ENCODE peak calls at places on chromosome 6, in four cellular contexts. C is HepG2, N is WTC11, S is GM12878. D is an unnamed sample.

GRCh38 chr6:138007014-138007472 is 100.2 kb downstream of the PERP start:
- DNase-seq in C (peak; percentile 48), N (peak; percentile 71), S (no peak), D (peak; percentile 63)

GRCh38 chr6:90294614-90294988 is 2.0 kb downstream of the BACH2 start:
- DNase-seq in N (peak; percentile 26), S (no peak), C (no peak), D (no peak)

GRCh38 chr6:16238057-16238657 is at the start of gene GMPR:
- DNase-seq in C (no peak), S (no peak), N (peak; percentile 50), D (peak; percentile 93)

GRCh38 chr6:146785001-146785585 is 186.3 kb downstream of the ADGB start:
- DNase-seq in C (peak; percentile 36), S (no peak), N (no peak), D (peak; percentile 49)

GRCh38 chr6:2158596-2159271 is 86.7 kb downstream of the GMDS start:
- DNase-seq in N (peak; percentile 81), S (no peak), C (no peak), D (peak; percentile 79)

GRCh38 chr6:66985816-66986215 is 1278.8 kb upstream of the EYS start:
- DNase-seq in S (no peak), C (no peak), N (no peak), D (no peak)

GRCh38 chr6:5034328-5034727 is 30.5 kb upstream of the RPP40 start:
- DNase-seq in S (no peak), C (no peak), N (no peak), D (no peak)

GRCh38 chr6:15520616-15521203 is 142.1 kb downstream of the DTNBP1 start:
- DNase-seq in C (no peak), S (no peak), N (no peak), D (no peak)

GRCh38 chr6:5250451-5250850 is 10.3 kb downstream of the LYRM4 start:
- DNase-seq in S (no peak), C (no peak), N (no peak), D (no peak)

GRCh38 chr6:13338038-13338437 is 9.7 kb upstream of the TBC1D7 start:
- DNase-seq in S (no peak), C (no peak), N (no peak), D (no peak)

GRCh38 chr6:89352329-89353117 is at the start of gene UBE2J1:
- DNase-seq in N (peak; percentile 84), C (peak; percentile 80), S (no peak), D (peak; percentile 82)

GRCh38 chr6:28351493-28351925 is 1.8 kb downstream of the ZKSCAN3 start:
- DNase-seq in C (no peak), N (no peak), S (no peak), D (no peak)

GRCh38 chr6:1810880-1811279 is 201.2 kb downstream of the FOXC1 start:
- DNase-seq in C (no peak), N (no peak), S (no peak), D (no peak)

DNA sequence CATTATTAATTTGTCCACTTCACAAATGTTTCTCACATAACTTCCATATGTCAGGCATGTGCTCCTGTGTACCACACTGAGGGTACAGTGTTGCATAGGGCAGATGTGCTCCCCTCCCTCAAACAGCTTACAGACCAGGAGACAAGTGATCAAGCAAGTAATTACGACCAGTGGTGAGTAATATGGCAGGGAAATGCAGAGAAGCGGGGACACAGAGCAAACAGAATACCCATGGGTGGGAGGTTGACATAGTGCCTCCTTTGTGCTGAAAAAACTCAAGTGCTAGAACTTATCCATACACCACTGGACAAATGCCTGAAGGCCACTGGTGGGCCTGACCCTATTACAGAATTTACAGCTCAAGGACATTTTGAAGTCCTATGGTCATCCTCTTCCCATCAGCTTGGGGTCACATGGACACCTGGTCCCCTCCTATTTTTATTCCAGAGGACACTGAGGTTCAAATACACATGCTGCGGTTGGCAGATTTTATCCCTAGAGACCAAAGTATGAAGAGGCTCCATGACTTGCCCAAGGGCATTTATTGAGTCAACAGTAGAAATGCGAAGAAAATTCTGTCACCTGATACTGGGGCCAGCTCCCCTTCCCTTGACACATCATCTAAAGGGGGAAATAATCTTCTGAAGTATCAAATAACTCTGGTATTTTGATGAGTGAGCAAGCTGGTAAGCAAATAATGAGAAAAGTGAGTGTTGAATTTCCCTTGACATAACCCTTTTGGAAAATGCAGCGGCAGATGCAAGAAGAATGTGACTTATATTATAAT is 116.6 kb downstream of the QRSL1 start:
- DNase-seq in C (peak; percentile 35), N (no peak), S (no peak), D (no peak)
- TF ChIP-seq ETV6 in C (no peak), N (no peak), S (no peak), D (no peak)

DNA sequence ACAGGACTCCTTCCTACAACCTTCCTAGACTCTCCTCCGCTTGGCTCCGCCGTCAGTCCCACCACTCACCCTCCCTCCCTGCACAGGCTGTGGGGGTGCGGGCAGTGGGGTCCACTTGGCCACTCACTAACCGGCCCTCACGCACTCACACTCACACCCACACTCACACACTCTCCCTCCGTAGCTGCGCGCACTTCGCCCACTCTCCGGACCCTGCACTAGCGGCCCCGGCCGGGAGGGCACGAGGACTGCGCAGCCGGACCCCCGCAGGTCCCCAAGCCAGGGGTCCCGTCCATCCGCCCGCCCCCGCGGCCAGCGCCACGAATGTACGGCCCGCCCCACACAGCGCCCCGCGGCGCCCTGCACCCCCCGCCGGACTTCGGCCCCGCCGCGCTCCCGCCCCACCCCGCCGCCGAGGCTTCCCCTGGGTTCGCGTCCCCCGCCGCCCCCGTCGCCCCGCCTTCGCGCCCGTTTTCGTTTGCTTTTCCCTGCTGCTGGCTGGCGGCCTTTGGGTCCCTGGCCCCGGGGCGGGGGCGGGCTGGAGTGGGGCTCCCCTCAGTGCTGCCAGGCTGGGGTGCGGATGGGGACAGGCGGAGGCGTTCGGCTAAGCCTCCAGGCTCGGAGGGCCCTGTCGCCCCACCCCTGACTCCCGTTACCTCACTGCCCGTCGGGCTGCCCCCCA is 23.0 kb upstream of the SLC22A7 start:
- DNase-seq in N (no peak), C (peak; percentile 67), S (no peak), D (no peak)
- TF ChIP-seq ETV6 in N (no peak), C (peak; percentile 33), S (no peak), D (no peak)

DNA sequence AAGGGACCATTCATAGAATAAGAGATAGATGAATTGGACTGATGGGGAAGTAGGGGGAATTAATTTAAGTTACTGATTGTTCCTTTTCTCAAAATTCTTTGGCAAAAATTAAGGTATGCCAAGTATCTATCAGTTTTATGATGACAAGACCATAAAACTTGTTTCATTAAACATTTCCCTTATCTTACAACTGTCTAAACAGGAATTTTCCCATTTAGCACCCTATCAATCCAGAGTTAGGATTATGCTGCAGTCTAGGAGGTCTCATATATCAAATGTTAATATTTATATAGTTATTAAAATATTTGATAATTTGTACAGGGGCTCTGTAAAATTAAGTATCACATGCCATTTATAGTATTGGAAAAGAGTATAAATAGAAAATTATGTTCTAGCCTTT is 51.5 kb upstream of the ARID1B start:
- DNase-seq in C (no peak), N (no peak), S (no peak), D (no peak)
- TF ChIP-seq ETV6 in C (no peak), N (no peak), S (no peak), D (no peak)

GRCh38 chr6:18465410-18466154 is 78.4 kb downstream of the RNF144B start:
- DNase-seq in C (no peak), N (no peak), S (no peak), D (no peak)
- TF ChIP-seq ETV6 in C (no peak), N (no peak), S (no peak), D (no peak)

DNA sequence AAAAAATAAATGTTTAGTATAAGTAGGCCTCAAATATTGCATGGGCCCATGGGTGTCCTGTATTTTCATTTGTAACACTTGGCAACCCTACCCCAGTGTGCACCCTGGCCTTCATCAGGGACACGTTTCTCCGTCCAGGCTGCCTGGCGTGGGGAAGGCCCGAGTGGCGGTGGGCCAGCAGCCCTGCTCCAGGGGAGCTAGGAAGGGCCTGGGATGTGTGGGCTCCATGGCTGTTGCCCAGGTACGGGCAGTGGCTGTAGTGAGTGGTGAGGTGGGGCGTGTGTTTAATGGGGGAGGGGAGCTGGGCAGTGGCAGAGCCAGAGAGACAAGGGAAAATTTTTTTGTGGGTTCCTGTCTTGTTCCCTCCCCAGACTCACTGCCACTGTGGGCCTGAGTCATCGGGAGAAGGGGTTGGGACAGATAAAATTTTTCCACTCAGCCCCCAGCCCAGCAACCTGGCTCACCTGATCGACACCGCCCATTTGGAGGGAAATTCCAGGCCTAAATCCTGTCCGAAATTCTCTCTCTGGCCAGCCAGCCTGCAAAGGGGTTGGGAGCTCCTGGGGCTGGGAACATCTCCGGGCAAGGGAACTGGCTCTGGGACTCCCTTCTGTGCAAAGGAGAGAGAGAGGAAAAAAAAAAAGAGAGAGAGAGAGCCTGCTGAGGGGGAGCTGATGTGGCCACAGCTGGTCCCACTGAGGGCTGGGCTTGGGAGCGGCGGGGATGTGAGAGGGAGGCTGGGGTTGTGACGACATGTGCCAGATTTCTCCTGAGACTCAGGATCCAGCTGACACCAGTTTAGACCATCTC is 32.5 kb upstream of the VEGFA start:
- DNase-seq in C (no peak), S (no peak), N (no peak), D (no peak)
- TF ChIP-seq ETV6 in C (no peak), S (no peak), N (no peak), D (no peak)

GRCh38 chr6:161951139-161951538 is 677.3 kb upstream of the AGPAT4 start:
- DNase-seq in N (no peak), C (no peak), S (no peak), D (no peak)
- TF ChIP-seq ETV6 in N (no peak), C (no peak), S (no peak), D (no peak)

DNA sequence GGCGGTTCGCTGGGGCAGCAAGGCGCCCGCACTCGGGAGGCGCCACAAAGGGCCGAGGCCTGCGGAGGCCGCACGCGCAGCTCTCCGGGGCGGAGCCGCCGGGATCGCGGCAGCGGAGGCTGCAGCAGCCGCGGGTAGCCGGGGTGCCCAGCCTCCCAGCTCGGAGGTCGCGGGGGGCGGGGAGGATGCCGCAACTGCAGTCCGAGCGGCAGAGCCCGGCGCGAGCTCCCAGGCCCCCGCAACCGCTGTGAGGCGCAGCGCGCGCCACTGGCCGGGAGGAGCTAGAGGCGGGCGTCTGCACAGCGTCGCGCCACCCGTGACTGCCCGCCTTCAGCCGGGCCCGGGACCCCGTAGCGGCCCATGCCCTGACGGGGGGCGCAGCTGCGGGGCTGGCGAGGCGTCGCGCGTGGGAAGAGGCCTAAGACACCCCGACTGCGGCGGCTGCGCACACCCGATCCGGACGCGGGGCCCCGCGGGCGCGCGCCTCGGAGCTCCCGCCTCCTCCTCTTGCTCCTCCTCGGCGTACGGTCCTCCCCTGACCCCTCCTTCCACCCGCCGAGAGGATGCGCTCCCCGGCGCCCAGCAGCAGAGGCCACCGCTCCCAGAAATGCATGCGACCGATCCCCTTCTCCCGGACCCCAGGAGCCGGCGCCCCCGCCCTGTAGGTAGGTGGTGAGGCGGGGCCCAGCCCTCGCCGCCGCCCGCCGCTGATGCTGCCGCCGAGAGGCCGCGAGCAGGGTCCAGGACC is at the start of gene NCOA7:
- DNase-seq in N (peak; percentile 86), C (peak; percentile 65), S (no peak), D (peak; percentile 82)
- TF ChIP-seq ETV6 in N (peak; percentile 46), C (peak; percentile 59), S (no peak), D (peak; percentile 24)